ENCODE peak calls at places on chromosome 7, in four cellular contexts. K is endothelial cell, I is brain microvascular endothelial cell, Z is Calu3. R is an unnamed sample.
A peak's percentile ranks its signal among the peaks of the same experiment; 100 is the strongest.

GRCh38 chr7:156994417-156994816 is 16.0 kb downstream of the MNX1 start:
- DNase-seq in Z (no peak), I (no peak), K (no peak), R (no peak)

GRCh38 chr7:140398821-140399220 is 491 bp upstream of the SLC37A3 start:
- DNase-seq in K (no peak), Z (no peak), I (no peak), R (no peak)

GRCh38 chr7:12030116-12030515 is 181.0 kb upstream of the TMEM106B start:
- DNase-seq in I (peak; percentile 33), K (no peak), Z (no peak), R (no peak)

GRCh38 chr7:36931892-36932291 is 207.6 kb upstream of the AOAH start:
- DNase-seq in K (no peak), I (no peak), Z (no peak), R (no peak)

GRCh38 chr7:129825005-129825553 is 127.7 kb downstream of the UBE2H start:
- DNase-seq in Z (peak; percentile 84), I (no peak), K (peak; percentile 60), R (peak; percentile 67)

GRCh38 chr7:70417061-70417655 is 714.8 kb upstream of the GALNT17 start:
- DNase-seq in K (no peak), I (no peak), Z (no peak), R (no peak)

GRCh38 chr7:151745090-151745638 is 131.8 kb downstream of the PRKAG2 start:
- DNase-seq in I (peak; percentile 88), K (no peak), Z (peak; percentile 84), R (peak; percentile 96)

GRCh38 chr7:114979388-114979787 is 57.5 kb downstream of the MDFIC start:
- DNase-seq in Z (peak; percentile 70), K (peak; percentile 4), I (peak; percentile 37), R (peak; percentile 76)

GRCh38 chr7:149196705-149197171 is 1.4 kb downstream of the ZNF282 start:
- DNase-seq in I (no peak), K (no peak), Z (peak; percentile 8), R (peak; percentile 28)

GRCh38 chr7:46559194-46559576 is 638.1 kb upstream of the IGFBP3 start:
- DNase-seq in I (peak; percentile 81), Z (no peak), K (no peak), R (peak; percentile 84)

GRCh38 chr7:22371878-22372277 is 14.9 kb upstream of the RAPGEF5 start:
- DNase-seq in I (no peak), Z (no peak), K (no peak), R (no peak)

GRCh38 chr7:42494722-42495121 is 257.7 kb upstream of the GLI3 start:
- DNase-seq in K (no peak), I (peak; percentile 22), Z (no peak), R (peak; percentile 91)

GRCh38 chr7:93949468-93949867 is 27.9 kb downstream of the GNG11 start:
- DNase-seq in K (no peak), Z (no peak), I (peak; percentile 92), R (peak; percentile 68)

GRCh38 chr7:31695856-31696255 is 8.8 kb downstream of the PPP1R17 start:
- DNase-seq in K (no peak), I (no peak), Z (no peak), R (no peak)

GRCh38 chr7:85764034-85764433 is 577.2 kb upstream of the SEMA3D start:
- DNase-seq in I (no peak), Z (no peak), K (no peak), R (no peak)

GRCh38 chr7:151757274-151757673 is 119.6 kb downstream of the PRKAG2 start:
- DNase-seq in Z (no peak), K (no peak), I (peak; percentile 42), R (no peak)

GRCh38 chr7:141460781-141461715 is 90.2 kb upstream of the AGK start:
- DNase-seq in I (no peak), K (no peak), Z (no peak), R (peak; percentile 41)

GRCh38 chr7:130145424-130146106 is 59.6 kb downstream of the TMEM209 start:
- DNase-seq in K (no peak), Z (no peak), I (no peak), R (no peak)

GRCh38 chr7:48299580-48300169 is 128.4 kb downstream of the ABCA13 start:
- DNase-seq in Z (peak; percentile 81), K (peak; percentile 72), I (peak; percentile 87), R (peak; percentile 71)
- TF ChIP-seq CTCF in Z (peak; percentile 78), K (peak; percentile 44), I (peak; percentile 88), R (peak; percentile 76)

GRCh38 chr7:2814682-2815522 is 29.2 kb downstream of the GNA12 start:
- DNase-seq in K (no peak), I (peak; percentile 84), Z (no peak), R (no peak)

GRCh38 chr7:2812119-2812487 is 32.0 kb downstream of the GNA12 start:
- DNase-seq in K (no peak), I (peak; percentile 25), Z (no peak), R (peak; percentile 46)

GRCh38 chr7:2812831-2813230 is 31.3 kb downstream of the GNA12 start:
- DNase-seq in I (no peak), Z (no peak), K (no peak), R (peak; percentile 25)

GRCh38 chr7:2814186-2814530 is 29.9 kb downstream of the GNA12 start:
- DNase-seq in K (no peak), I (no peak), Z (no peak), R (no peak)

GRCh38 chr7:2813350-2814185 is 30.5 kb downstream of the GNA12 start:
- DNase-seq in Z (no peak), K (no peak), I (no peak), R (no peak)
- TF ChIP-seq CTCF in Z (no peak), K (no peak), I (no peak), R (no peak)

DNA sequence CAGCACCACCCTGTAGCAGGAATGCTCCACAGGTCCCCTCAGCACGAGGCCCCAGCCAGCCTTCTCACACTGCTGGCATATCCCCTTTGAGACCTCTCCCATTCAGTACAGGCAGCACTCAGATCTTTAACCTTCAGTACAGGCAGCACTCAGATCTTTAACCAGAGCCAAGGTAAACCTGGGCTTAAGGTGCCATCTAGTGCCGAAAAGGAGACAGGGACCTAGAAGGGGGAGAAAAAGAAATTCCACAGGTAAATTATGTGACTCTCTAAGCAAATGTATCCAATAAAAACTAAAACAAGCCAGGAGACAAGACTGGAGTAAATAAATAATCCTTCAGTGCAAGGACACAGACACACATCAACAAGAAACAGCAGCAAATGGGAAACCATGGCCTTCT is 358.6 kb downstream of the PTPRN2 start:
- DNase-seq in K (no peak), I (no peak), Z (no peak), R (peak; percentile 0)
- TF ChIP-seq CTCF in K (no peak), I (no peak), Z (no peak), R (no peak)

GRCh38 chr7:101153969-101154692 is at the start of gene AP1S1:
- DNase-seq in K (peak; percentile 97), Z (peak; percentile 86), I (peak; percentile 90), R (peak; percentile 93)

GRCh38 chr7:101155303-101155702 is 1.0 kb downstream of the AP1S1 start:
- DNase-seq in I (no peak), Z (no peak), K (no peak), R (no peak)

GRCh38 chr7:101156866-101157589 is 2.8 kb downstream of the AP1S1 start:
- DNase-seq in Z (no peak), I (no peak), K (no peak), R (peak; percentile 78)

GRCh38 chr7:101154693-101155102 is 422 bp downstream of the AP1S1 start:
- DNase-seq in K (no peak), I (no peak), Z (no peak), R (no peak)

GRCh38 chr7:101156277-101156676 is 2.0 kb downstream of the AP1S1 start:
- DNase-seq in K (no peak), Z (no peak), I (no peak), R (no peak)
- TF ChIP-seq CTCF in K (no peak), Z (no peak), I (peak; percentile 53), R (no peak)

GRCh38 chr7:74138945-74139843 is 35.0 kb upstream of the EIF4H start:
- DNase-seq in Z (no peak), I (no peak), K (no peak), R (no peak)

GRCh38 chr7:74141705-74142104 is 32.5 kb upstream of the EIF4H start:
- DNase-seq in I (no peak), Z (no peak), K (no peak), R (peak; percentile 30)

GRCh38 chr7:74148491-74148890 is 25.7 kb upstream of the EIF4H start:
- DNase-seq in Z (no peak), K (no peak), I (no peak), R (no peak)

GRCh38 chr7:74138334-74138867 is 35.8 kb upstream of the EIF4H start:
- DNase-seq in I (no peak), K (no peak), Z (no peak), R (no peak)

GRCh38 chr7:74143383-74143782 is 30.8 kb upstream of the EIF4H start:
- DNase-seq in I (no peak), K (no peak), Z (no peak), R (no peak)
- TF ChIP-seq CTCF in I (no peak), K (no peak), Z (no peak), R (no peak)

GRCh38 chr7:45484094-45484493 is 90.1 kb upstream of the ADCY1 start:
- DNase-seq in I (no peak), Z (no peak), K (peak; percentile 17), R (no peak)
- TF ChIP-seq CTCF in I (no peak), Z (no peak), K (no peak), R (no peak)

GRCh38 chr7:107201795-107202450 is 33.1 kb downstream of the HBP1 start:
- DNase-seq in K (peak; percentile 49), Z (peak; percentile 41), I (peak; percentile 37), R (peak; percentile 50)
- TF ChIP-seq CTCF in K (peak; percentile 27), Z (no peak), I (peak; percentile 75), R (peak; percentile 55)

GRCh38 chr7:2477447-2478386 is 1.5 kb upstream of the GRIFIN start:
- DNase-seq in K (peak; percentile 85), I (peak; percentile 36), Z (peak; percentile 92), R (peak; percentile 61)
- TF ChIP-seq CTCF in K (peak; percentile 32), I (peak; percentile 90), Z (peak; percentile 93), R (peak; percentile 78)

GRCh38 chr7:25842201-25842726 is 309.7 kb upstream of the NFE2L3 start:
- DNase-seq in I (no peak), Z (no peak), K (no peak), R (no peak)

GRCh38 chr7:25841575-25841974 is 310.4 kb upstream of the NFE2L3 start:
- DNase-seq in Z (no peak), I (no peak), K (no peak), R (no peak)

GRCh38 chr7:25835191-25835590 is 316.8 kb upstream of the NFE2L3 start:
- DNase-seq in K (no peak), I (no peak), Z (no peak), R (no peak)

GRCh38 chr7:25840209-25840792 is 311.7 kb upstream of the NFE2L3 start:
- DNase-seq in I (no peak), Z (no peak), K (no peak), R (no peak)

GRCh38 chr7:25839084-25839769 is 312.8 kb upstream of the NFE2L3 start:
- DNase-seq in K (no peak), Z (no peak), I (no peak), R (peak; percentile 28)
- TF ChIP-seq CTCF in K (peak; percentile 68), Z (peak; percentile 63), I (peak; percentile 66), R (peak; percentile 36)

GRCh38 chr7:16431646-16432424 is 10.5 kb upstream of the CRPPA start:
- DNase-seq in K (peak; percentile 38), Z (peak; percentile 55), I (no peak), R (peak; percentile 62)
- TF ChIP-seq CTCF in K (no peak), Z (no peak), I (peak; percentile 38), R (peak; percentile 45)